ENCODE peak calls at places on chromosome 15, in four cellular contexts. S, O, X and A are unnamed samples.

GRCh38 chr15:24068102-24068501 is 381.0 kb upstream of the NDN start:
- DNase-seq in S (peak; percentile 5), X (no peak), O (no peak), A (no peak)

GRCh38 chr15:55959744-55960143 is 33.7 kb downstream of the NEDD4 start:
- DNase-seq in O (no peak), X (peak; percentile 4), S (no peak), A (no peak)

GRCh38 chr15:63969652-63970421 is 76.4 kb downstream of the DAPK2 start:
- DNase-seq in X (no peak), S (no peak), O (no peak), A (peak; percentile 13)

GRCh38 chr15:97177135-97177704 is 783.3 kb upstream of the ARRDC4 start:
- DNase-seq in X (no peak), S (peak; percentile 81), O (no peak), A (peak; percentile 57)

GRCh38 chr15:70014860-70015490 is 82.7 kb downstream of the TLE3 start:
- DNase-seq in S (peak; percentile 85), O (peak; percentile 51), X (no peak), A (peak; percentile 94)

GRCh38 chr15:41512512-41513281 is 930 bp downstream of the LTK start:
- DNase-seq in S (no peak), O (no peak), X (no peak), A (no peak)

GRCh38 chr15:42274693-42274971 is 1.4 kb upstream of the TMEM87A start:
- DNase-seq in S (no peak), X (no peak), O (no peak), A (no peak)

GRCh38 chr15:82963356-82964341 is 11.1 kb upstream of the HOMER2 start:
- DNase-seq in S (no peak), O (no peak), X (no peak), A (no peak)

DNA sequence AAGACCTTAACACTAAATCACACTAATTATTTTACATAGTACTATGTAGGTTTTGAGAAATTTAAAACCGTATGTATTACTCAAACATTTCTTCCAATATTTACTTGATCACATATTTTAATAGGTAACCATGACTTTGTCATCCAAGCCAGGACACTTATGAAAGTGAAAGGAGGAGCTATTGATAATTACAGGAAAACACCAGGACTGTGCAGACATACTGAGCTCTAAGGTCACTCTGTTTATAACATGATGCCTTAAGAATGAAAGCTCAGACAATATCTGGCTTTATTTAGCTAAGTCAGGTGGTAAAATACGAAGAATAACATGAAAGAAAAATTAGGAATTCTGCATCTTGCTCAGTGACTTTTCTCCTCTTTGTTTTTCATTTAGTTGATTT is 216.0 kb upstream of the NANOGP8 start:
- DNase-seq in S (no peak), O (no peak), X (no peak), A (no peak)
- H3K56ac ChIP-seq in S (no peak overlapping the region), O (no peak overlapping the region), X (no peak overlapping the region), A (no peak overlapping the region)

DNA sequence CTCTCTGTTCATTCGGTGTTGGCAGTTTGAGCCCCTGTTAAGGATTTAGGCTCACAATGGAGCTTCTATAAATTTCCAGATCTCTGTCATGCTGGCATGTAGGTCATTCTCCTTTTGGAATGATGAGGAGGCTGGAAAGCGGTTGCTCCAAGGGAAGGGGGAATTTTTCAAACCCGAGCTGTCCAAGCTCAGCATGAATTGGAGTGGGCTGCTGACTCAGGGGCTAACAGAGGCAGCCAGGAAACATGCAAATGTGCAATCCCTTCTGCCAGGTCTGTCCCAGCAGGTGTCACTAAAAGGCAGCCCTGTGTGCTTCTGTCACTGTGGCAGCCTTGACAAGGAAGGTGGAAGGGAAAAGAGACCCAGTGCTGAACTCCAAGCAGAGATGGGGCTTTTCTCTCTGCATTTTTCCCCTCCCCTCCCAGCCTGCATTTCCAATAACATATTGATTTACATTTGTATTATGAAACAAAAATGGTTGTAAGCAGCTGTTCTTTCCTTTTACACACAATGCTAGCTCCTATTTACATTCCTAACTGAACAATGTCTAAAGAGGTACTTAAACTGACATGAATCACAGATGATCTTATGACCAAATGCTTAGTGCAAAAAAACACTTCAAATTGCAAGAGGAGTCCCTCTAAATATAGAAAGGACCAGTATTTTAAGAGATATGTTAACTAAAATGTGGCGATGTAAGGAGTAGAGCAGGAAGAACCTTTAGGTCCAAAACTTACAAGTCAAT is 84.4 kb upstream of the ATP10A start:
- DNase-seq in X (peak; percentile 29), O (no peak), S (peak; percentile 82), A (peak; percentile 77)
- H2AK5ac ChIP-seq in X (no peak overlapping the region), O (no peak overlapping the region), S (no peak overlapping the region), A (no peak overlapping the region)

DNA sequence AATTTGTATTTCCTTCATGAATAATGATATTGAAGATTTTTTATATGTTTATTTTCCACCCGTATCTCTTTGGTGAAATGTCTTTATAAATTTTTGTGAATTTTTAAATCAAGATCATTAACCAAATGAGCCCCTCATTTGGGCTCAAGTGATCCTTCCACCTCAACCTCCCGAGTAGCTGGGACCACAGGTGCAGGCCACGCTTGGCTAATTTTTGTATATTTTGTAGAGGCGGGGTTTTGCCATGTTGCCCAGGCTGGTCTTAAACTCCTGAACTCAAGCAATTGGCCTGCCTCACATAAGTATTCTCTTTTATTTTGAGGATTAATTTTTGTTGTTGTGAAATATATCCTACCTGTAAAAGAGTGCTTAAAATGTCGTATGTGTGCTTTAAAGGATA is 4.9 kb downstream of the BBS4 start:
- DNase-seq in X (no peak), S (no peak), O (no peak), A (no peak)
- H3K56ac ChIP-seq in X (no peak overlapping the region), S (no peak overlapping the region), O (peak overlapping the region; percentile 77), A (no peak overlapping the region)

GRCh38 chr15:74174216-74174965 is 881 bp downstream of the ISLR start:
- DNase-seq in O (no peak), S (no peak), X (no peak), A (peak; percentile 35)

GRCh38 chr15:74178326-74179100 is 5.0 kb downstream of the ISLR start:
- DNase-seq in O (no peak), X (no peak), S (no peak), A (no peak)

GRCh38 chr15:74174966-74175270 is 1.4 kb downstream of the ISLR start:
- DNase-seq in S (no peak), X (no peak), O (no peak), A (peak; percentile 26)

GRCh38 chr15:74175271-74176191 is 2.0 kb downstream of the ISLR start:
- DNase-seq in X (no peak), S (no peak), O (no peak), A (peak; percentile 28)

GRCh38 chr15:74176262-74177208 is 3.0 kb downstream of the ISLR start:
- DNase-seq in O (no peak), X (no peak), S (peak; percentile 72), A (peak; percentile 49)
- H2AK5ac ChIP-seq in O (no peak overlapping the region), X (peak overlapping the region; percentile 30), S (no peak overlapping the region), A (no peak overlapping the region)

DNA sequence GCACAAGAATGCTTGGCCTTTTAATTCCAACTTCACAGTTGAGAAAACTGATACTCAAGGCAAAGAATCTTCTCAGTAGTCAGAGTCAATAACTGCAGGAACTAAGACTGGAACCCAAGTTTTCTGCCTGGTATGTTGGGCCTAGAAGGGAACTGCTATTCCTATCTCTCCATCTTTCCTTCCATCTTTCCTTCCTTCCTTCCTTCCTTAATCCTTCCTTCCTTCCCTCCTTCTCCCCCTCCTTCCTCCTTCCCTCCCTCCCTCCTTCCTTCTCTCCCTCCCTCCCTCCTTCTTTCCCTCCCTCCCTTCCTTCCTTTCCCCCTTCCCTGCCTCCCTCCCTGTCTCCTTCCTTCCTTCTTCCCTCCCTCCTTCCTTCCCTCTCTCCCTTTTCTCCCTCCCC is 131.2 kb downstream of the RORA start:
- DNase-seq in O (no peak), X (no peak), S (no peak), A (no peak)
- H3K56ac ChIP-seq in O (no peak overlapping the region), X (no peak overlapping the region), S (no peak overlapping the region), A (no peak overlapping the region)

DNA sequence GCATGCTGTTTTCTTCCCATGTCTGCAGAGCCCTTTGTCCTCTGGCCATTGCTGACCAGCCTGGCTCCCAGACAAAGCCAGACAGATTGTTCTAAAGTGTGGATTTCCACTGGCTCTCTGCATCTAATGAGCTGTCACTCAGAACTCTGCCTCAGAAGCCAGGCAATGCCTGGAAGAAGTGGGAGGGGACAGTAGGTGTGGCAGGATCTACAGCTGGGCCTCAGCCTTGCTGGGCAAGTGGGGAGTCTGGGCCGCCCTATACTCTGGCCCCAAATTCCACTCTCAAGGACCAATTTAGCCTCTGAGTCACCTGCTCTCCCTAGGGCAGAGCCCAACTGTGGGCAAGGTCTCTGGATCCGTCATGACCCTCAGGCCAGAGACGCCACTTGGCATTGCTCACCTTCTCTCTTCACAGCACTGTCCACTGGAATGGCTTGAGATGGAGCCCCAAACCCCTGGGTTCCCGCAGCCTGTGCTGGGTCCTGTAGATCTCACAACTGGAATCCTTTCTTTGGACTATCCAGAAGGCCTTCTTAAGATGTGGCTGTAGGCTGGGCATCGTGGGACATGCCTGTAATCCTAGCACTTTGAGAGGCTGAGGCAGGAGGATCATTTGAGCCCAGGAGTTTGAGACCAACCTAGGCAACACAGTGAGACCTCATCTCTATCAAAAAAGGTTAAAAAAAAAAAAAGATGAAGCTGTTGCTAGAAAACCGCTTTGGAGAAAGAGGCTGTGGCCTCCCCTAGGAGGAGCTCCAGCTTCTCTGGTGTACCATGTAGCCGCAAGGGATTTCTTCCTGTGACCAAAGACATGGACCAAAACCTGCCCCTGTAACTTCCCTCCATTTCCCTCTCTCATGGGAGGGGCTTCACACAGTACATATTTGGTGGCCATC is 23.6 kb upstream of the BUB1B start:
- DNase-seq in X (no peak), O (no peak), S (peak; percentile 67), A (peak; percentile 59)
- H2AK5ac ChIP-seq in X (no peak overlapping the region), O (no peak overlapping the region), S (no peak overlapping the region), A (no peak overlapping the region)

DNA sequence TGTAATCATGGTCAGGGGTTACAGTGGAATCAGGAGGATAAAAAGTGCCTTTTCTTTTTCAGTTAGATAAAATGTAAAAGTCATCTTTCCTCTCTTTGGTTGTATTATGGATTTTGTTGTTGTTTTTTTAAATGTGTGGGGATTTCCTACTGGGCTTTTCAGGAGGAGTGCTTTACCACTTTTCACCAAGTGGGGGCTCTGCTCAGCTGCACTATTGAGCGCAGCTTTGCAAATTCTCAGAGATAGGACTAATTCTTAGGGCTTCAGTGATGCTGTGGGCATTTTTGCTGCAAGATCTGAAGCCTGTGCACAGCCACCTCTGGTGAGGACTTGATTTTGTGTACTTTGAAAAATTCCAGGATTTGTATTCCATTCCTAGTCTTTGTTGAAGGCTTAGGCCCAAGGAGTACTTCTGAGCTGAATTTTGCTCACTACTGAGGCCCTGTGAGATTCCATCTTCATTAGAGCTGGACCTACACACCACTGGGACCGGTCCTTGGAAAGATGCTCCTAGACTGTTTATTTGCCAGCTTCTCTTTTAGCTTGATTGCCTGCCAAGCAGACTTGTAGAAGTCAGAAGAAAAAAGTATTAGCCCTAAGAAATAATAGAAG is 7.5 kb downstream of the GNB5 start:
- DNase-seq in O (no peak), S (peak; percentile 49), X (peak; percentile 39), A (no peak)
- H3K56ac ChIP-seq in O (no peak overlapping the region), S (no peak overlapping the region), X (no peak overlapping the region), A (no peak overlapping the region)